ENCODE peak calls at places on chromosomes 11 and 22, in six cellular contexts. One of them, this sample, is unnamed.

GRCh38 chr11:134623711-134624110 is 211.7 kb upstream of the B3GAT1 start:
- DNase-seq in OCI-LY7: no peak
- DNase-seq in A549: no peak
- DNase-seq in mammary epithelial cell: no peak
- DNase-seq in mesenchymal stem cell: no peak
- DNase-seq in fibroblast of lung: no peak
- DNase-seq in this sample: no peak

GRCh38 chr11:45929486-45930030 is 7.1 kb downstream of the LARGE2 start:
- DNase-seq in A549: no peak
- DNase-seq in mesenchymal stem cell: no peak
- DNase-seq in mammary epithelial cell: peak; percentile 38
- DNase-seq in fibroblast of lung: no peak
- DNase-seq in OCI-LY7: no peak
- DNase-seq in this sample: no peak

GRCh38 chr22:28822930-28823481 is 22.6 kb upstream of the XBP1 start:
- DNase-seq in A549: no peak
- DNase-seq in OCI-LY7: peak; percentile 88
- DNase-seq in fibroblast of lung: peak; percentile 10
- DNase-seq in mammary epithelial cell: no peak
- DNase-seq in mesenchymal stem cell: no peak
- DNase-seq in this sample: no peak

GRCh38 chr11:1762537-1763302 is 1.0 kb downstream of the CTSD start:
- DNase-seq in fibroblast of lung: no peak
- DNase-seq in mesenchymal stem cell: no peak
- DNase-seq in OCI-LY7: no peak
- DNase-seq in A549: peak; percentile 54
- DNase-seq in mammary epithelial cell: peak; percentile 65
- DNase-seq in this sample: peak; percentile 75

GRCh38 chr22:35150163-35151107 is 84.5 kb downstream of the ISX start:
- DNase-seq in mammary epithelial cell: peak; percentile 34
- DNase-seq in mesenchymal stem cell: peak; percentile 33
- DNase-seq in fibroblast of lung: peak; percentile 10
- DNase-seq in OCI-LY7: peak; percentile 67
- DNase-seq in A549: peak; percentile 13
- DNase-seq in this sample: peak; percentile 54

GRCh38 chr11:113628912-113629311 is 77.2 kb downstream of the TMPRSS5 start:
- DNase-seq in fibroblast of lung: no peak
- DNase-seq in mammary epithelial cell: no peak
- DNase-seq in mesenchymal stem cell: no peak
- DNase-seq in A549: no peak
- DNase-seq in OCI-LY7: no peak
- DNase-seq in this sample: no peak

GRCh38 chr11:60257956-60258722 is 15.2 kb upstream of the MS4A4E start:
- DNase-seq in fibroblast of lung: no peak
- DNase-seq in A549: no peak
- DNase-seq in mammary epithelial cell: no peak
- DNase-seq in mesenchymal stem cell: no peak
- DNase-seq in OCI-LY7: no peak
- DNase-seq in this sample: no peak

GRCh38 chr11:122210378-122210995 is 94.5 kb upstream of the BLID start:
- DNase-seq in mammary epithelial cell: no peak
- DNase-seq in mesenchymal stem cell: no peak
- DNase-seq in OCI-LY7: no peak
- DNase-seq in A549: no peak
- DNase-seq in fibroblast of lung: no peak
- DNase-seq in this sample: no peak

GRCh38 chr11:122781378-122782040 is 56.8 kb upstream of the CRTAM start:
- DNase-seq in mammary epithelial cell: peak; percentile 73
- DNase-seq in OCI-LY7: peak; percentile 78
- DNase-seq in mesenchymal stem cell: peak; percentile 88
- DNase-seq in A549: peak; percentile 84
- DNase-seq in fibroblast of lung: peak; percentile 88
- DNase-seq in this sample: peak; percentile 95

GRCh38 chr11:6319879-6320410 is 356 bp downstream of the CAVIN3 start:
- DNase-seq in A549: peak; percentile 83
- DNase-seq in OCI-LY7: no peak
- DNase-seq in mesenchymal stem cell: peak; percentile 91
- DNase-seq in fibroblast of lung: peak; percentile 94
- DNase-seq in mammary epithelial cell: peak; percentile 94
- DNase-seq in this sample: no peak

GRCh38 chr11:77411238-77411637 is 62.7 kb downstream of the PAK1 start:
- DNase-seq in A549: peak; percentile 22
- DNase-seq in mesenchymal stem cell: peak; percentile 42
- DNase-seq in mammary epithelial cell: peak; percentile 20
- DNase-seq in OCI-LY7: no peak
- DNase-seq in fibroblast of lung: peak; percentile 36
- DNase-seq in this sample: no peak

GRCh38 chr11:44726278-44727113 is at the start of gene TSPAN18:
- DNase-seq in A549: no peak
- DNase-seq in OCI-LY7: peak; percentile 26
- DNase-seq in mesenchymal stem cell: no peak
- DNase-seq in mammary epithelial cell: no peak
- DNase-seq in fibroblast of lung: no peak
- DNase-seq in this sample: no peak

GRCh38 chr11:71305451-71306125 is 53.2 kb upstream of the SHANK2 start:
- DNase-seq in mesenchymal stem cell: peak; percentile 6
- DNase-seq in OCI-LY7: no peak
- DNase-seq in fibroblast of lung: no peak
- DNase-seq in mammary epithelial cell: no peak
- DNase-seq in A549: no peak
- DNase-seq in this sample: no peak

GRCh38 chr11:121435132-121435531 is 17.0 kb upstream of the SORL1 start:
- DNase-seq in A549: no peak
- DNase-seq in OCI-LY7: peak; percentile 64
- DNase-seq in fibroblast of lung: no peak
- DNase-seq in mesenchymal stem cell: no peak
- DNase-seq in mammary epithelial cell: no peak
- DNase-seq in this sample: no peak

GRCh38 chr11:58075781-58076180 is 45.0 kb downstream of the OR6Q1 start:
- DNase-seq in fibroblast of lung: peak; percentile 54
- DNase-seq in mesenchymal stem cell: peak; percentile 35
- DNase-seq in A549: no peak
- DNase-seq in OCI-LY7: no peak
- DNase-seq in mammary epithelial cell: peak; percentile 80
- DNase-seq in this sample: peak; percentile 58

GRCh38 chr11:45556851-45557707 is 108.3 kb downstream of the CHST1 start:
- DNase-seq in A549: no peak
- DNase-seq in mesenchymal stem cell: peak; percentile 32
- DNase-seq in mammary epithelial cell: peak; percentile 55
- DNase-seq in fibroblast of lung: peak; percentile 1
- DNase-seq in OCI-LY7: no peak
- DNase-seq in this sample: peak; percentile 10

GRCh38 chr11:33021937-33022336 is 6.3 kb downstream of the DEPDC7 start:
- DNase-seq in mammary epithelial cell: no peak
- DNase-seq in OCI-LY7: no peak
- DNase-seq in mesenchymal stem cell: no peak
- DNase-seq in A549: no peak
- DNase-seq in fibroblast of lung: no peak
- DNase-seq in this sample: no peak

GRCh38 chr22:46028069-46028991 is 51.4 kb upstream of the WNT7B start:
- DNase-seq in A549: no peak
- DNase-seq in OCI-LY7: no peak
- DNase-seq in fibroblast of lung: no peak
- DNase-seq in mammary epithelial cell: no peak
- DNase-seq in mesenchymal stem cell: no peak
- DNase-seq in this sample: no peak
- H3K4me2 ChIP-seq in A549: no peak overlapping the region
- H3K4me2 ChIP-seq in OCI-LY7: no peak overlapping the region
- H3K4me2 ChIP-seq in fibroblast of lung: no peak overlapping the region
- H3K4me2 ChIP-seq in mammary epithelial cell: no peak overlapping the region
- H3K4me2 ChIP-seq in mesenchymal stem cell: no peak overlapping the region
- H3K4me2 ChIP-seq in this sample: no peak overlapping the region

GRCh38 chr11:25039165-25039564 is 542.3 kb downstream of the LUZP2 start:
- DNase-seq in mammary epithelial cell: no peak
- DNase-seq in mesenchymal stem cell: no peak
- DNase-seq in A549: no peak
- DNase-seq in fibroblast of lung: no peak
- DNase-seq in OCI-LY7: no peak
- DNase-seq in this sample: no peak
- H3K4me2 ChIP-seq in mammary epithelial cell: no peak overlapping the region
- H3K4me2 ChIP-seq in mesenchymal stem cell: no peak overlapping the region
- H3K4me2 ChIP-seq in A549: no peak overlapping the region
- H3K4me2 ChIP-seq in fibroblast of lung: no peak overlapping the region
- H3K4me2 ChIP-seq in OCI-LY7: no peak overlapping the region
- H3K4me2 ChIP-seq in this sample: no peak overlapping the region

GRCh38 chr11:112196519-112197087 is 21.3 kb downstream of the BCO2 start:
- DNase-seq in A549: no peak
- DNase-seq in OCI-LY7: no peak
- DNase-seq in mammary epithelial cell: no peak
- DNase-seq in fibroblast of lung: no peak
- DNase-seq in mesenchymal stem cell: no peak
- DNase-seq in this sample: no peak
- H3K4me2 ChIP-seq in A549: peak overlapping the region; percentile 51
- H3K4me2 ChIP-seq in OCI-LY7: no peak overlapping the region
- H3K4me2 ChIP-seq in mammary epithelial cell: peak overlapping the region; percentile 31
- H3K4me2 ChIP-seq in fibroblast of lung: no peak overlapping the region
- H3K4me2 ChIP-seq in mesenchymal stem cell: no peak overlapping the region
- H3K4me2 ChIP-seq in this sample: no peak overlapping the region

DNA sequence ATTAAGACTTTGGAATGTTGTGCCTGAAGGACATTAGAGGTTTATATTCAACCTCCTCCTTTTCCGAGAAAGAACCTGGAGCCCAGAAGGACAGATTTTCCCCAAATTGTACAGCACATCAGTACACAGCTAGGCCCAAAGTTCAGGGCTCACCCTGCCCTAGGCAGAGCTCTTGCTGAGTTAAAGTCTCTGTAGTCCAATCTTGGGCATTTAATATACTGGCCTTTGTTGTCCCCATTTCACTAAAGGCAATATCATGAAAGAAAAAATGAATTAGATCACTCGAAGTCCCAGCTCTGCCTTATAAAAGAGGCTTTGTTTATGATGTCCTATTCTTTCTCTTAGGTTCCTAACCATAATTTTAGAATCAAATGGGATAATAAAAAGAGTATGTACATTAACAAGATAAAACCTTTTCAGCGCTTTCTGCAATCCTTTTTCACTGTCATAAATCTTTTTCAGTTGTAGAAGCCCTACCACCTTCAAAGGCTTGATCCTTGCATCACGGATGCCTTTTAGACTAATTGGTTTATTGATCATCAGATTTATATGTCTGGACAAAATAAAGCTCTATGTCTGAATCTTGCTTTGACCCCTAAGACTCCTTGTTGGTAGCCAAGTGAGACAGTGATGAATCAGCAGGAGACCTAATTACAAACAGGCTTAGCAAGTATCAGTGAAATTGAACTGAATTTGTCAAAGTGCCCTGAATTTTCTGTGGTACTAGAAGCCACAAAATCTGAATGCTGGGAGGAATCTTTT is 39.8 kb downstream of the RELT start:
- DNase-seq in OCI-LY7: no peak
- DNase-seq in mammary epithelial cell: peak; percentile 17
- DNase-seq in mesenchymal stem cell: no peak
- DNase-seq in A549: no peak
- DNase-seq in fibroblast of lung: peak; percentile 64
- DNase-seq in this sample: peak; percentile 64
- H3K4me2 ChIP-seq in OCI-LY7: no peak overlapping the region
- H3K4me2 ChIP-seq in mammary epithelial cell: no peak overlapping the region
- H3K4me2 ChIP-seq in mesenchymal stem cell: no peak overlapping the region
- H3K4me2 ChIP-seq in A549: no peak overlapping the region
- H3K4me2 ChIP-seq in fibroblast of lung: no peak overlapping the region
- H3K4me2 ChIP-seq in this sample: no peak overlapping the region

DNA sequence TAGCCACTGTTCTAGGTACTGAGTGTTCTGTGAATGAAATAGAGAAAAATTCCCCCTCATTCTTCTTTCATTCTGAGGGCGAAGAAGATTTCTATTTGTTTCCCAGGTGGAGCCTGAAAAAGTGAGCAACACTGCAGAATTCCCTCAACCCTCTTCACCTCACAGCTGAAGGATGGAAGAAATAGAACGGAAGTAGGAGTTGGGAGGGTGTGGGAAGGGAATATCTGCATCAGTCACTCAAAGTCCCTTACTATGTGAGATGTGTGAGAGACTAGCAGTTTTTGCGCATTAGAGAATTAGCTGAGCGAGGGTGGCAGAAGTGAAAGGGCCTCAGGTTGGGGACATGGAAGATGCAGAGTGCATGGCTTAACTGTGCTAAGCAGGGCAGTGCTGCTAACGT is 88.4 kb downstream of the ENTHD1 start:
- DNase-seq in fibroblast of lung: no peak
- DNase-seq in OCI-LY7: no peak
- DNase-seq in A549: no peak
- DNase-seq in mesenchymal stem cell: no peak
- DNase-seq in mammary epithelial cell: no peak
- DNase-seq in this sample: no peak
- H3K4me2 ChIP-seq in fibroblast of lung: no peak overlapping the region
- H3K4me2 ChIP-seq in OCI-LY7: no peak overlapping the region
- H3K4me2 ChIP-seq in A549: no peak overlapping the region
- H3K4me2 ChIP-seq in mesenchymal stem cell: no peak overlapping the region
- H3K4me2 ChIP-seq in mammary epithelial cell: no peak overlapping the region
- H3K4me2 ChIP-seq in this sample: no peak overlapping the region

DNA sequence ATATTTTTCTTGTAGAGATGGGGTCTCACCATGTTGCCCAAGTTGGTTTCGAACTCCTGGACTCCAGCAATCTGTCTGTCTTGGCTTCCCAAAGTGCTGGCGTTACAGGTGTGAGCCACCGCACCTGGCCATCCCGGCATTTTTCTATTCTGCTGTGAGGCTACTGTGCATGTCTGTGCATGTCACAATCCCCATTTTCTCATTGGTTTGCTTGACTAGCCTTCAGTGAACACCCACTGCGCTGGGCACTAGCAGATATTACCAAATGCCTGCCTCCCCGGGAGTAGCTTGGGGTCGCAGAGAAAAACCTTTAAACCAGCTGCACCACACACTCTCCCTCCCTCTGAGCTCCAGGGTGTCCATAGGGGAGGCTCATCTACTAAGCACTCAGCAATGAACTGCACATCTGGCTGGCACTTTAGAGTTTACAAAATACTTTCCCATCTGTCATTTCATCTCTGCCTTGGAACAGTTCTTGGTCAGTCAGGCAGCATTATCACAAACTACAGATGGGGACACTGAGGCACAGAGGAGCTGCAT is 4.9 kb downstream of the CSNK1E start:
- DNase-seq in fibroblast of lung: no peak
- DNase-seq in mammary epithelial cell: peak; percentile 72
- DNase-seq in OCI-LY7: no peak
- DNase-seq in mesenchymal stem cell: peak; percentile 43
- DNase-seq in A549: no peak
- DNase-seq in this sample: no peak
- H3K4me2 ChIP-seq in fibroblast of lung: peak overlapping the region; percentile 75
- H3K4me2 ChIP-seq in mammary epithelial cell: peak overlapping the region; percentile 95
- H3K4me2 ChIP-seq in OCI-LY7: peak overlapping the region; percentile 4
- H3K4me2 ChIP-seq in mesenchymal stem cell: no peak overlapping the region
- H3K4me2 ChIP-seq in A549: no peak overlapping the region
- H3K4me2 ChIP-seq in this sample: peak overlapping the region; percentile 99

DNA sequence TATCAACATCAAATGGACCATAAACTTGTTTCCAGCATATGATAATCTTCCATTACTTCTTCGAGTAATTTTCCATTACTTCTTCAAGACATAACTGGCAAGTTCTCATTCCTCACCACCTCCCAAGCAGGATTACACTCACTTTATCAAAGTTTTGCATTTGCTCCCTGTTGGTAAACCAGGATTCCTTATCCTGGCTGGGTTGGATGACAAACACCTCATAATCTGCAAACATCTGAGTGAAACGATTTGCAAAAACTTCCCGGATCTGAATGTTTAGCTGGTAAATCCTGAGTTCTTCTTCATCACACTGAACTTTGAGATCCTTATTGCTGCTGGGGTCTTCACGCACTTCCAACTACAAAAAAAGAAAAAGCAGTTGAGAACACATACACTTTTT is 86.4 kb downstream of the DENND5A start:
- DNase-seq in fibroblast of lung: no peak
- DNase-seq in A549: no peak
- DNase-seq in OCI-LY7: no peak
- DNase-seq in mesenchymal stem cell: no peak
- DNase-seq in mammary epithelial cell: no peak
- DNase-seq in this sample: no peak
- H3K4me2 ChIP-seq in fibroblast of lung: no peak overlapping the region
- H3K4me2 ChIP-seq in A549: no peak overlapping the region
- H3K4me2 ChIP-seq in OCI-LY7: no peak overlapping the region
- H3K4me2 ChIP-seq in mesenchymal stem cell: no peak overlapping the region
- H3K4me2 ChIP-seq in mammary epithelial cell: no peak overlapping the region
- H3K4me2 ChIP-seq in this sample: no peak overlapping the region

GRCh38 chr11:47409440-47410403 is 1.3 kb downstream of the SLC39A13 start:
- DNase-seq in fibroblast of lung: no peak
- DNase-seq in mesenchymal stem cell: peak; percentile 30
- DNase-seq in A549: no peak
- DNase-seq in OCI-LY7: no peak
- DNase-seq in mammary epithelial cell: peak; percentile 70
- DNase-seq in this sample: peak; percentile 58
- H3K4me2 ChIP-seq in fibroblast of lung: peak overlapping the region; percentile 88
- H3K4me2 ChIP-seq in mesenchymal stem cell: peak overlapping the region; percentile 87
- H3K4me2 ChIP-seq in A549: peak overlapping the region; percentile 94
- H3K4me2 ChIP-seq in OCI-LY7: peak overlapping the region; percentile 91
- H3K4me2 ChIP-seq in mammary epithelial cell: peak overlapping the region; percentile 96
- H3K4me2 ChIP-seq in this sample: peak overlapping the region; percentile 98

This sample was measured in PC-3.